ENCODE peak calls at places on chromosomes 13 and 19, in ten cellular contexts. K is right atrium auricular region, Q is mucosa of descending colon, L is heart left ventricle, F is choroid plexus epithelial cell, P is left ventricle myocardium inferior, B is IMR-90, M is esophagus squamous epithelium, U is osteocyte, D is endodermal cell. R is an unnamed sample.

GRCh38 chr13:41960700-41961697 is at the start of gene VWA8:
- DNase-seq in M (no peak), K (peak; percentile 70), P (peak; percentile 85), U (peak; percentile 91), Q (peak; percentile 88), D (peak; percentile 96), B (peak; percentile 78), L (peak; percentile 84), F (peak; percentile 82), R (peak; percentile 90)

GRCh38 chr13:35475131-35475959 is 1.1 kb downstream of the MAB21L1 start:
- DNase-seq in D (peak; percentile 79), U (no peak), L (peak; percentile 22), Q (no peak), K (no peak), M (no peak), P (no peak), F (peak; percentile 29), B (peak; percentile 16), R (peak; percentile 43)

GRCh38 chr19:19866599-19867248 is 1.0 kb downstream of the ZNF253 start:
- DNase-seq in B (no peak), P (no peak), D (peak; percentile 92), U (no peak), K (no peak), Q (no peak), M (no peak), L (no peak), F (peak; percentile 7), R (peak; percentile 78)

GRCh38 chr13:84137292-84137691 is 255.0 kb upstream of the SLITRK1 start:
- DNase-seq in D (no peak), M (no peak), K (no peak), L (no peak), U (no peak), P (no peak), F (peak; percentile 14), Q (no peak), B (no peak), R (peak; percentile 84)

GRCh38 chr13:21749410-21749809 is 78.5 kb downstream of the FGF9 start:
- DNase-seq in U (no peak), K (no peak), F (peak; percentile 13), M (no peak), D (no peak), Q (no peak), B (peak; percentile 94), L (no peak), P (no peak), R (no peak)

GRCh38 chr19:38684078-38684861 is 36.8 kb downstream of the ACTN4 start:
- DNase-seq in L (peak; percentile 79), K (peak; percentile 89), P (peak; percentile 52), U (no peak), D (peak; percentile 78), Q (peak; percentile 91), B (peak; percentile 91), M (no peak), F (peak; percentile 90), R (peak; percentile 66)

GRCh38 chr19:30651691-30652090 is 279.5 kb downstream of the ZNF536 start:
- DNase-seq in U (no peak), Q (no peak), B (no peak), D (no peak), K (no peak), L (no peak), P (no peak), F (no peak), M (no peak), R (no peak)

GRCh38 chr19:28023064-28023463 is 1189.9 kb downstream of the UQCRFS1 start:
- DNase-seq in F (peak; percentile 0), D (no peak), K (no peak), M (no peak), B (no peak), Q (no peak), P (no peak), U (peak; percentile 11), L (no peak), R (no peak)

GRCh38 chr19:1423445-1424181 is 14.6 kb upstream of the RPS15 start:
- DNase-seq in M (no peak), D (no peak), B (no peak), Q (no peak), F (no peak), P (no peak), U (no peak), K (no peak), L (no peak), R (no peak)

GRCh38 chr19:1422360-1422759 is 15.0 kb downstream of the DAZAP1 start:
- DNase-seq in M (no peak), P (no peak), B (no peak), F (no peak), L (no peak), U (no peak), Q (no peak), D (no peak), K (no peak), R (no peak)

GRCh38 chr19:1421958-1422305 is 14.5 kb downstream of the DAZAP1 start:
- DNase-seq in P (no peak), K (no peak), U (no peak), L (no peak), F (no peak), D (no peak), M (no peak), Q (peak; percentile 41), B (no peak), R (no peak)

GRCh38 chr19:1424182-1424955 is 13.8 kb upstream of the RPS15 start:
- DNase-seq in P (no peak), K (no peak), Q (peak; percentile 46), B (no peak), L (no peak), U (no peak), D (no peak), F (no peak), M (no peak), R (no peak)

DNA sequence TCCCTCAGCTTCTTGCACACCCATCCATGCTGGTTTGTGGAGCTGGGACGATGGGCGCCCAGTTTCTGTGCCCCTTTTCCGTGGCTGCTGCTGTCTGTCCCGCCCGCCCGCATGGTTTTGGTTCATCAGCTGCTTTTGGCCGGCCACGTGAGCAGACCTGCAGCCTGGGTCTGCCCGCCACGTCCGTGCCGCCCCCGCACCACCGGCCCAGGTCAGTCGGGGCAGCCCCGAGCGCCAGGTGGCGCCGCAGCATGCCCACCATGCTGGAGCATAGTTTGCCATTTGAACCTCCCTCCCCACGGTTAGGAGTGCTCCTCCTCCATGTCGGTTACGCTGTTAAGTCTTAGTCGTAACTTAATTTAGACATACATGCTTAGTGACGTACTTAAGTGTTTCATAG is 15.3 kb upstream of the RPS15 start:
- DNase-seq in L (no peak), K (no peak), D (no peak), F (no peak), Q (no peak), U (no peak), B (no peak), P (no peak), M (no peak), R (no peak)
- TF ChIP-seq CTCF in L (no peak), K (no peak), D (peak; percentile 37), F (no peak), Q (no peak), U (no peak), B (no peak), P (no peak), M (no peak), R (no peak)

GRCh38 chr19:35106291-35106583 is 9.4 kb upstream of the FXYD3 start:
- DNase-seq in Q (no peak), P (no peak), D (no peak), K (no peak), L (no peak), U (no peak), F (no peak), M (no peak), B (no peak), R (no peak)

GRCh38 chr19:35104361-35104760 is 11.3 kb upstream of the FXYD3 start:
- DNase-seq in F (no peak), B (no peak), P (no peak), U (no peak), L (no peak), D (no peak), K (no peak), M (no peak), Q (no peak), R (no peak)

GRCh38 chr19:35106898-35107540 is 8.6 kb upstream of the FXYD3 start:
- DNase-seq in P (no peak), F (no peak), Q (no peak), K (no peak), D (no peak), L (no peak), M (no peak), U (no peak), B (no peak), R (no peak)

GRCh38 chr19:35105047-35105410 is 10.6 kb upstream of the FXYD3 start:
- DNase-seq in Q (no peak), P (no peak), U (no peak), B (no peak), L (no peak), K (no peak), M (no peak), F (no peak), D (no peak), R (no peak)

DNA sequence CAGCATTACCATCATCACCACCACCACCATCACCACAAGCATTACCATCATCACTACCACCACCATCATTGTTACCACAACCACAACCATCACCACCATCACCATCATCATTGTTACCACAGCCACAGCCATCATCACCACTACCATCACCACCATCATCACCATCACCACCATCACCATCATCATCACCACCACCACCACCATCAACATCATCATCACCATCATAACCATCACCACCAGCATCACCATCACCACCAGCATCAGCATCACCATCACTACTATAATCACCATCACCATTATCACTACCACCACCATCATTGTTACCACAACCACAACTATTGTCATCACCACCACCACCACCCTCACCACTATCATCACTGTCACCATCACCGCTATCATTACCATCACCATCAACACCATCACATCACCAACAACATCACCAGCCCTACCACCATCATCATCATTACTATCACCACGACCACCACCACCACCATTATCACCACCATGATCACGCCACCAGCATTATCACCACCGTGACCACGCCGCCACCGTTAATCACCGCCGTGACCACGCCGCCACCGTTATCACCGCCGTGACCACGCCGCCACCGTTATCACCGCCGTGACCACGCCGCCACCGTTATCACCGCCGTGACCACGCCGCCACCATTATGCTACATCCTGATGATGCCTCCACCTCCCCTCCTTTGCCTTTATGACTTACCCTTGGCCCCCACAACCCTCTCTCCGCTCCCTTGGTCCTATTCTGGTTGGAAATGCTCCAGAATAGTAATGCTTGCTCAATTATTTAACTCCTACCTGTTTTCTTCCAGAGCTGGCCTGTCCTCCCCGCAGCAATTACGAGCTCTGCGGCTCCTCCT is 10.0 kb upstream of the FXYD3 start:
- DNase-seq in U (no peak), L (no peak), D (no peak), P (no peak), K (no peak), Q (no peak), M (no peak), B (no peak), F (no peak), R (peak; percentile 19)
- TF ChIP-seq CTCF in U (no peak), L (no peak), D (no peak), P (no peak), K (no peak), Q (no peak), M (no peak), B (no peak), F (no peak), R (no peak)

DNA sequence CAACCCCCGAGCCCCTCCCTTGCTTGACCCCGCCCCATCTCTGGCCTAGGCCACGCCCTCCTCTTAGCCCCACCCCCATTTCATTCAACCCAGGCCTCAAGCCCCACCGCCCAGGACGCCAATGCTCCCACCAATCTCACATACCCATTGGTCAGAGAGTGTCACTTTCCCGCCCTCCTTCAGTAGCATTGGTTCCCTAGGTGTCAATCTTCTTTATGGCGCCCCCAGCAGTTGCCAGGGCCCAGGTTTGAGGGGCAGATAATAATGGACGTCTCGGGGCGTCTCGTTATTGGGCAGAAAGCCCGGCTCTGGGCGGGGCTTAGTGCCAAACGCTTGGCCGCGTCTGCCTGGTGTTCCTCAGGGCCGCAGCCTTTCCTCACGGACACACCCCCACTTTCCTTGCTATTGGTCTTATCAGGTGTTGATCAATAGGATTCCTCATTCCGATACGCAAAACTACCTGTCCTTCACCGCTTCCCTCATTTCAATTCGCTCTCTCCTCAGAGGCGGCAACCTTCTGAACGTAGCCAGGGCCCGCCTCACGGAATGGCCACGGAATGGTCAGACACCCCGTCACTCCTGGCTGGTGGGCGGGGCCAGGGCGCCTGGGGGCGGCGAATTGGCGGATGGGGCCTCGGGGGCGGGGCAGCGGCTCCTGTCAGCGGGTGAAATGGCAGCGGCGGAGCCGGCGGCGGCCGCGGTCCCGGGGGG is at the start of gene EVI5L:
- DNase-seq in B (peak; percentile 100), L (peak; percentile 99), F (peak; percentile 100), U (peak; percentile 100), M (peak; percentile 100), K (peak; percentile 99), D (peak; percentile 100), Q (peak; percentile 99), P (peak; percentile 99), R (peak; percentile 99)
- TF ChIP-seq CTCF in B (no peak), L (no peak), F (no peak), U (no peak), M (no peak), K (no peak), D (no peak), Q (no peak), P (no peak), R (no peak)

DNA sequence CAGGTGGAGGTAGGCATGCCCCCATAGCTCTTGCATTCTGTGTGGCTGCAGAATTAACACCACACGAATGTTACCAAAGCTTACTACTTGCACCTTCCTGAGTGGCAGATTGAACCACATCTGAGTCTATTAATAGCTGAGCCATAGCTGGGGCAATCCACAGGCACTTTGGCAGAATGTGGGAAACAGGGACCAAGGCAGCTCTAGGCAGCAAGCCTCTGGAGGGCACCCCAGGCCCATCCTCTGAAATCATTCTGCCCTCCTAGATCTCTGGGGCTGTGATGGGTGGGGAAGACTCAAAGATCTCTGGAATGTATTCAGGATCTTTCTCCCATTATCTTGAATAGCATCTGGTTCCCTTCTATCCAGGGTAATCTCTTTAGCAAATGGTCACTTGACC is 139.3 kb downstream of the TNFRSF19 start:
- DNase-seq in F (peak; percentile 36), B (peak; percentile 25), P (no peak), K (no peak), U (no peak), M (no peak), D (no peak), Q (no peak), L (no peak), R (no peak)
- TF ChIP-seq CTCF in F (peak; percentile 38), B (peak; percentile 44), P (peak; percentile 41), K (no peak), U (no peak), M (no peak), D (no peak), Q (no peak), L (no peak), R (no peak)

R was measured in activated CD8-positive, alpha-beta T cell treated with anti-CD3 and anti-CD28 coated beads for 36 hours.